ENCODE peak calls at places on chromosome 12, in eight cellular contexts. U is cardiac muscle cell; E is upper lobe of right lung; T is lung; D is A549; G is CD8-positive, alpha-beta T cell; C is PC-3; L is astrocyte. M is an unnamed sample.

GRCh38 chr12:49482095-49483051 is 56.5 kb upstream of the KCNH3 start:
- DNase-seq in G (no peak), L (peak), D (no peak), U (no peak), E (no peak), T (no peak), C (peak), M (no peak)

GRCh38 chr12:9687228-9687627 is 17.7 kb downstream of the CLEC2D start:
- DNase-seq in T (no peak), U (no peak), E (no peak), D (no peak), C (peak), G (no peak), L (peak), M (no peak)

GRCh38 chr12:98224584-98225221 is 290.7 kb upstream of the TMPO start:
- DNase-seq in U (no peak), T (no peak), C (no peak), D (no peak), L (no peak), E (no peak), G (no peak), M (no peak)

GRCh38 chr12:49507139-49507538 is 31.7 kb upstream of the KCNH3 start:
- DNase-seq in D (peak), C (peak), U (no peak), L (peak), T (no peak), E (no peak), G (no peak), M (peak)

GRCh38 chr12:79326663-79327062 is 364.1 kb downstream of the PAWR start:
- DNase-seq in G (no peak), C (peak), L (no peak), E (no peak), U (no peak), D (no peak), T (no peak), M (no peak)

GRCh38 chr12:29702972-29703371 is 80.8 kb downstream of the TMTC1 start:
- DNase-seq in U (no peak), D (no peak), T (no peak), G (no peak), E (no peak), L (no peak), C (no peak), M (no peak)

GRCh38 chr12:38905480-38906351 is at the start of gene CPNE8:
- DNase-seq in U (peak), C (peak), D (peak), T (peak), L (peak), E (peak), G (peak), M (no peak)

GRCh38 chr12:122399592-122400373 is 22.7 kb downstream of the CLIP1 start:
- DNase-seq in E (peak), G (peak), C (peak), L (peak), D (peak), T (peak), U (peak), M (peak)

GRCh38 chr12:38625306-38625705 is 280.1 kb downstream of the CPNE8 start:
- DNase-seq in L (no peak), D (no peak), U (no peak), T (no peak), E (no peak), G (no peak), C (no peak), M (no peak)

GRCh38 chr12:51819851-51820720 is 28.4 kb downstream of the FIGNL2 start:
- DNase-seq in L (no peak), D (peak), G (no peak), U (no peak), T (no peak), C (no peak), E (peak), M (no peak)

GRCh38 chr12:56128669-56129209 is 672 bp downstream of the ESYT1 start:
- DNase-seq in C (no peak), L (no peak), T (no peak), E (no peak), D (peak), U (peak), G (no peak), M (no peak)

GRCh38 chr12:72133497-72134055 is 138.6 kb upstream of the TRHDE start:
- DNase-seq in C (peak), G (no peak), L (no peak), E (no peak), U (no peak), D (no peak), T (no peak), M (no peak)
- TF ChIP-seq CTCF in C (peak), G (no peak), L (no peak), E (no peak), U (no peak), D (no peak), T (no peak), M (peak)

DNA sequence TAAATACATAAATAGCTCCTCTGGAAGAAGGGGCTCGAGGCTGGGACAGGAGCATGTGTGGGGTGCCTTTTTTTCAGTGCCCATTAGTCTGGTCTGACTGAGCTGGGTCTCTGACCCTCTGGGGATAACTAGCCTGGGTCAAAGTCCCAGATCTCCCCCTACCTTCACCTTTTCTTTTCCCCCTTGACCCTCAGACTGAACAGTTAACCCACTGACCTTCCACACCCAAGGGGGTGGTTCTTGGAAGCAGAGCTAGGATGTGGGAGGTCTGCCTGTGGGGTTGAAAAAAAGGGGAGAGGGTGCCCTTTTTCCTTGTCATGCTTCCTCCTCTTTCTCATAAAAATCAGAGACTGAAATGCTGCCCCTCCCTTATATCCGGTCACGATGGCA is 925 bp upstream of the GLI1 start:
- DNase-seq in C (no peak), E (no peak), T (no peak), D (no peak), L (no peak), U (no peak), G (no peak), M (no peak)
- H3K27ac ChIP-seq in C (no peak), E (peak), T (peak), D (peak), L (peak), U (no peak), G (peak), M (peak)

DNA sequence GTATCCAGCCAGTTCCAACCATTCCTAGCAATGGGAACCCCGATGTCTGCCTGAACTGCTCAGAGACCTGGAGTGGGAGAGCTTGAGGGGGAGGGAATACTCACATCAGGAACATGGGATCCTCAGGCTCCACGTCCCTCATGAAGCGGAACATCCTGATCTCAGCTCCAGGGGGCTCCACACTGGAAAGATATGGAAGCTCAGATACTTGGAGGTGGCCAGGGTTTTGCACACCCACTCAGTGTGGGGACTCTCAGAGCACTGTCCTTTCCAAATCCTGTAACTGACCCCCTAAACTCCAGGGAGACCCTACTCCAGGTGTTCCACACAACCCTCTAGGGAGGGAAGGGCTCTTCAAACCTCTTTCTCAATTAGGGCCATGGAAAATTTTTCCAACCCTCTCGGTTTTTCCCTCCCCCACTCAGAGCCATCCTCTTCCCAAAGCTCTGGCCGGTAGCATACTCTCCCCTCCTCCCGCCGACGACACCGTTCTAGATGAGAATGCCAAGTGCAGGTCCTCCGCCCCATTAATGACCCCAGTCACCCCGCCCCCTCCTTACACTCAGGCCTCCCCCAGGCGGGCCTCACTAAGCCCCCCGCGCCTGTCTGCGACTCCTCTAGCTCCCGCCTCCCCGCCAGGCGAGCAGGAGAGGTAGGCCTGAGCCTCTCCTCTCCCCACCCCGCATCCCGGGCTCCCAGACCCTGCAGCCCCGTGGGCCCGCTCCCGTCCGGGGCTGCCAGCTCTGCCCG is 585 bp downstream of the MLF2 start:
- DNase-seq in C (peak), U (peak), G (no peak), D (peak), L (peak), E (no peak), T (peak), M (no peak)
- TF ChIP-seq CTCF in C (peak), U (peak), G (no peak), D (peak), L (peak), E (peak), T (no peak), M (peak)

GRCh38 chr12:110107369-110108281 is 16.5 kb upstream of the IFT81 start:
- DNase-seq in E (no peak), T (peak), G (no peak), L (peak), C (peak), D (peak), U (no peak), M (peak)

GRCh38 chr12:110105961-110106540 is 18.1 kb upstream of the IFT81 start:
- DNase-seq in T (no peak), L (no peak), D (no peak), C (no peak), U (no peak), G (no peak), E (no peak), M (no peak)

GRCh38 chr12:110102255-110102654 is 21.9 kb upstream of the IFT81 start:
- DNase-seq in L (peak), C (peak), G (no peak), D (peak), T (no peak), E (no peak), U (peak), M (no peak)

GRCh38 chr12:110104188-110104969 is 19.8 kb upstream of the IFT81 start:
- DNase-seq in D (no peak), U (no peak), E (no peak), G (no peak), C (no peak), L (no peak), T (no peak), M (no peak)

GRCh38 chr12:110105159-110105558 is 19.0 kb upstream of the IFT81 start:
- DNase-seq in G (no peak), E (no peak), D (no peak), U (no peak), C (no peak), T (no peak), L (no peak), M (no peak)
- H3K27ac ChIP-seq in G (no peak), E (no peak), D (peak), U (no peak), C (no peak), T (no peak), L (no peak), M (no peak)

GRCh38 chr12:45215419-45216296 is at the start of gene ANO6:
- DNase-seq in T (peak), U (peak), L (peak), E (peak), C (peak), D (peak), G (peak), M (peak)
- TF ChIP-seq CTCF in T (peak), U (peak), L (peak), E (no peak), C (peak), D (peak), G (no peak), M (peak)

GRCh38 chr12:131894313-131894860 is at the start of gene ULK1:
- DNase-seq in C (peak), E (peak), U (peak), L (peak), T (peak), D (peak), G (peak), M (peak)
- H3K27ac ChIP-seq in C (peak), E (peak), U (peak), L (peak), T (peak), D (peak), G (no peak), M (peak)

DNA sequence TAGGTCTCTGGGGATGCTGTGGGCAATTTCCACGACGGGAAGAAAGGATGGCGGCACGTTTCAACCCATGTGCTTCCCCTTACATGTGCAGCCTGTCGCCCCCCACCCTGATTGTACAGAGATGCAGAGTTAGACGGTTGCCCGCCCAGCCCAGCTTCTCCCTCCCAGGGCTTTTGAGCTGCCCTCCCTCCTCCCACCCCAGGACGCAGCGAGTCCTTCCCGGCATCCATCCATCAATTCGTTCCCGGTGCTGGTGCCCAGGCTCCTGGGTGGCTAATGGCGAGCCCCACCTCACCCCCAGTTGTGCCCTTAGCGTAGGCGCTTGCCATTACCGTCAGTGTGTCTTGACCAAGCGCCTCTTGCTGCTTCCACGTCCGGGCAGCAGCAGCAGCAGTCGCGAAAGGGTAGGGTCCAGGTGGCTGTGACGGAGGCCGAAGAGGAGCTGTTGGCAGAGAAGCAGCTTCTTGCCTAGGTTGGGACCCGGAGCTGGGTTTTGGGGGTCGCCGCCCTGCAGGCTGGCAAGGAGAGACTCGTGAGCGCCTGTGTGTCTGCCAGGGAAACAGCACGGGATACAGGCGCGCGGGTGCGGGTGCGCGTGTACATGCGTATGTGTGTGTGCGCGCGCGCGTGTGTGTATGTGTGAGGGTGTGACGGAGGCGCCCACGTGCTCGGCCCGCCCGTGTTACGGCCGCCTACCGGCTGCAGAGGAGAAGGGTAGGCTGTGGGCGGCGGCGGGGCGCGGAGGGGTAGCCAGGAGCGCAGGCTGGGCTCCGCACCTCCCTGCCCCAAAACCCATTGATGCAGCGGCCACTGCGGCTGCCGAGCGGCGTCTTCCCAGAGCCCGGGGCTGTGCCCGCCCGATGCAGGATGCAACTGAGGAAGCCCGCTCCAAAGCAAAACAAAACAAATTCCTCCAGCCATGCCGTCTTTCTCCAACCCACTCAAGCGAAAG is at the start of gene SLC6A15:
- DNase-seq in U (peak), C (no peak), E (peak), T (no peak), G (no peak), L (peak), D (peak), M (no peak)
- TF ChIP-seq CTCF in U (peak), C (no peak), E (peak), T (no peak), G (no peak), L (peak), D (no peak), M (peak)

GRCh38 chr12:124992874-124993567 is 424 bp upstream of the BRI3BP start:
- DNase-seq in E (no peak), D (peak), T (peak), L (peak), U (peak), C (peak), G (peak), M (no peak)
- H3K27ac ChIP-seq in E (no peak), D (peak), T (no peak), L (no peak), U (no peak), C (peak), G (peak), M (no peak)

GRCh38 chr12:80937391-80938238 is at the start of gene LIN7A:
- DNase-seq in U (peak), T (peak), G (no peak), D (peak), L (peak), E (peak), C (no peak), M (no peak)

GRCh38 chr12:80935076-80935475 is 2.7 kb downstream of the LIN7A start:
- DNase-seq in E (no peak), T (no peak), U (no peak), L (no peak), G (no peak), C (no peak), D (no peak), M (no peak)

GRCh38 chr12:80936353-80936641 is 1.4 kb downstream of the LIN7A start:
- DNase-seq in U (peak), D (no peak), G (no peak), L (no peak), E (no peak), C (no peak), T (no peak), M (no peak)

GRCh38 chr12:80938397-80938796 is 663 bp upstream of the LIN7A start:
- DNase-seq in L (no peak), E (no peak), G (no peak), U (no peak), D (no peak), C (no peak), T (no peak), M (no peak)

DNA sequence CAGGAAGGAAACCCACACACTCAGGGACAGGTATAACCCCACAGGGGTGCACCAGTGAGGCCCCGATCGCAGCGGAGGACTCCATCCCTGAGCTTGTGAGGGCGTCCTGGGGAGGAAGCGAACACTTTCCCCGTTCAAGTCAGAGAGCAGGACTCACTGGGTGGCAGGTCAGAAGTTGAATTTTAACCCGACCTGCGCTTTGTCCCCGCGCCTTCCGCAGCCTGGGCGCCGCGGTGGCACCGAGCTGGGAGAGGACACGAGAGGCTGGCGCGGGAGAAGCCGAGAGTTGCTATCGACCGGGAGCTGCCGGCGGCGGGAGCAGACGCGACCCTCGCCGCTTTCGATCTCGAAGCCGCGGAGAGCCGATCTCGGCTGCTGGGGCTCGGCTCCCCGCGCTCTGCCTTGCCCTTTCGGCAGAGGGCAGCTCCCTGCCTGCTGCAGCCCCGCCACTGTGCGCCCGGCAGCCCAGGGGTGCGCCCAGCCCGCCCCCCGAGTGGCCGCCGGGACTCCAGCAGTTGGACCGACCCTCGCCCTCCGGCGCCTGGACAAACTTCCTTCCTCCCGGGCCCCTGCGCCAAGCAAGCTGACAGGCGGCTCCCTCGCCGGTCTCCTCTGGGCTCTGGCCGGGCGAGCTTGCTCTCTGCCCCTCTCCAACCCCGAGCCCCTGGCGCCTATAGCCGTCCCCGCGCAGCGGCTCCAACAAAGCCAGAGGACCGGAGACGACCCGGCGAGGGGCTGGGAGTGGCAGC is 918 bp downstream of the LIN7A start:
- DNase-seq in T (peak), C (peak), U (peak), L (peak), D (peak), G (no peak), E (peak), M (no peak)
- TF ChIP-seq CTCF in T (no peak), C (no peak), U (no peak), L (no peak), D (no peak), G (no peak), E (no peak), M (no peak)

GRCh38 chr12:47152095-47152494 is 72.3 kb upstream of the AMIGO2 start:
- DNase-seq in E (no peak), C (peak), D (no peak), L (no peak), G (no peak), T (no peak), U (no peak), M (no peak)

GRCh38 chr12:47155457-47156166 is 75.9 kb upstream of the AMIGO2 start:
- DNase-seq in T (no peak), E (no peak), D (no peak), U (no peak), C (no peak), G (no peak), L (peak), M (no peak)

GRCh38 chr12:47159348-47159747 is 79.6 kb upstream of the AMIGO2 start:
- DNase-seq in L (no peak), C (no peak), E (no peak), D (no peak), U (no peak), T (no peak), G (no peak), M (no peak)

GRCh38 chr12:47158792-47159191 is 79.0 kb upstream of the AMIGO2 start:
- DNase-seq in U (no peak), G (no peak), T (no peak), C (no peak), L (peak), D (no peak), E (no peak), M (no peak)

GRCh38 chr12:47156167-47156736 is 76.5 kb upstream of the AMIGO2 start:
- DNase-seq in D (no peak), T (no peak), C (no peak), L (peak), U (no peak), G (no peak), E (no peak), M (no peak)
- H3K27ac ChIP-seq in D (peak), T (peak), C (no peak), L (no peak), U (no peak), G (no peak), E (peak), M (no peak)